ENCODE peak calls at places on chromosomes 4 and X, in four cellular contexts. One of them, this sample, is unnamed.

GRCh38 chrX:13059269-13059668 is 14.8 kb upstream of the FAM9C start:
- DNase-seq in CD8-positive, alpha-beta T cell: no peak
- DNase-seq in activated CD8-positive, alpha-beta T cell treated with anti-CD3 and anti-CD28 coated beads for 36 hours: no peak
- DNase-seq in foreskin fibroblast: no peak
- DNase-seq in this sample: no peak

GRCh38 chr4:85760521-85760920 is 285.6 kb downstream of the ARHGAP24 start:
- DNase-seq in foreskin fibroblast: peak; percentile 54
- DNase-seq in activated CD8-positive, alpha-beta T cell treated with anti-CD3 and anti-CD28 coated beads for 36 hours: no peak
- DNase-seq in CD8-positive, alpha-beta T cell: no peak
- DNase-seq in this sample: no peak

GRCh38 chr4:24642941-24643628 is 58.7 kb upstream of the DHX15 start:
- DNase-seq in activated CD8-positive, alpha-beta T cell treated with anti-CD3 and anti-CD28 coated beads for 36 hours: no peak
- DNase-seq in CD8-positive, alpha-beta T cell: no peak
- DNase-seq in foreskin fibroblast: peak; percentile 87
- DNase-seq in this sample: no peak

GRCh38 chr4:184719407-184719806 is 14.5 kb downstream of the CENPU start:
- DNase-seq in CD8-positive, alpha-beta T cell: no peak
- DNase-seq in activated CD8-positive, alpha-beta T cell treated with anti-CD3 and anti-CD28 coated beads for 36 hours: no peak
- DNase-seq in foreskin fibroblast: no peak
- DNase-seq in this sample: no peak

GRCh38 chr4:104763554-104764210 is 269.0 kb upstream of the CXXC4 start:
- DNase-seq in CD8-positive, alpha-beta T cell: no peak
- DNase-seq in activated CD8-positive, alpha-beta T cell treated with anti-CD3 and anti-CD28 coated beads for 36 hours: no peak
- DNase-seq in foreskin fibroblast: no peak
- DNase-seq in this sample: no peak

GRCh38 chr4:2942532-2943363 is 20.5 kb downstream of the NOP14 start:
- DNase-seq in foreskin fibroblast: no peak
- DNase-seq in CD8-positive, alpha-beta T cell: peak; percentile 61
- DNase-seq in activated CD8-positive, alpha-beta T cell treated with anti-CD3 and anti-CD28 coated beads for 36 hours: peak; percentile 52
- DNase-seq in this sample: no peak

GRCh38 chr4:188107931-188108843 is 1.2 kb downstream of the TRIML2 start:
- DNase-seq in CD8-positive, alpha-beta T cell: no peak
- DNase-seq in activated CD8-positive, alpha-beta T cell treated with anti-CD3 and anti-CD28 coated beads for 36 hours: no peak
- DNase-seq in foreskin fibroblast: peak; percentile 6
- DNase-seq in this sample: no peak

GRCh38 chr4:74793757-74794340 is 474 bp downstream of the BTC start:
- DNase-seq in foreskin fibroblast: peak; percentile 49
- DNase-seq in activated CD8-positive, alpha-beta T cell treated with anti-CD3 and anti-CD28 coated beads for 36 hours: peak; percentile 13
- DNase-seq in CD8-positive, alpha-beta T cell: no peak
- DNase-seq in this sample: peak; percentile 10

GRCh38 chrX:27600686-27601085 is 10.5 kb downstream of the DCAF8L2 start:
- DNase-seq in activated CD8-positive, alpha-beta T cell treated with anti-CD3 and anti-CD28 coated beads for 36 hours: no peak
- DNase-seq in CD8-positive, alpha-beta T cell: no peak
- DNase-seq in foreskin fibroblast: no peak
- DNase-seq in this sample: no peak

GRCh38 chrX:21708116-21708515 is 49.8 kb downstream of the SMPX start:
- DNase-seq in foreskin fibroblast: no peak
- DNase-seq in activated CD8-positive, alpha-beta T cell treated with anti-CD3 and anti-CD28 coated beads for 36 hours: no peak
- DNase-seq in CD8-positive, alpha-beta T cell: no peak
- DNase-seq in this sample: no peak

GRCh38 chr4:59644765-59645164 is 1555.4 kb upstream of the ADGRL3 start:
- DNase-seq in CD8-positive, alpha-beta T cell: no peak
- DNase-seq in activated CD8-positive, alpha-beta T cell treated with anti-CD3 and anti-CD28 coated beads for 36 hours: no peak
- DNase-seq in foreskin fibroblast: no peak
- DNase-seq in this sample: no peak

GRCh38 chr4:119693127-119693526 is 64.5 kb upstream of the PDE5A start:
- DNase-seq in activated CD8-positive, alpha-beta T cell treated with anti-CD3 and anti-CD28 coated beads for 36 hours: no peak
- DNase-seq in foreskin fibroblast: peak; percentile 28
- DNase-seq in CD8-positive, alpha-beta T cell: no peak
- DNase-seq in this sample: no peak

GRCh38 chr4:94695389-94695788 is 62.4 kb upstream of the BMPR1B start:
- DNase-seq in foreskin fibroblast: no peak
- DNase-seq in CD8-positive, alpha-beta T cell: no peak
- DNase-seq in activated CD8-positive, alpha-beta T cell treated with anti-CD3 and anti-CD28 coated beads for 36 hours: peak; percentile 22
- DNase-seq in this sample: no peak

GRCh38 chr4:152771736-152772533 is 7.6 kb downstream of the TIGD4 start:
- DNase-seq in activated CD8-positive, alpha-beta T cell treated with anti-CD3 and anti-CD28 coated beads for 36 hours: no peak
- DNase-seq in CD8-positive, alpha-beta T cell: no peak
- DNase-seq in foreskin fibroblast: no peak
- DNase-seq in this sample: peak; percentile 32

GRCh38 chrX:133265331-133265730 is 47.2 kb upstream of the TFDP3 start:
- DNase-seq in CD8-positive, alpha-beta T cell: no peak
- DNase-seq in foreskin fibroblast: no peak
- DNase-seq in activated CD8-positive, alpha-beta T cell treated with anti-CD3 and anti-CD28 coated beads for 36 hours: peak; percentile 7
- DNase-seq in this sample: no peak

GRCh38 chr4:87310691-87311335 is 11.9 kb downstream of the HSD17B13 start:
- DNase-seq in CD8-positive, alpha-beta T cell: no peak
- DNase-seq in activated CD8-positive, alpha-beta T cell treated with anti-CD3 and anti-CD28 coated beads for 36 hours: no peak
- DNase-seq in foreskin fibroblast: no peak
- DNase-seq in this sample: no peak

GRCh38 chr4:94389595-94390290 is 47.1 kb upstream of the HPGDS start:
- DNase-seq in CD8-positive, alpha-beta T cell: no peak
- DNase-seq in foreskin fibroblast: no peak
- DNase-seq in activated CD8-positive, alpha-beta T cell treated with anti-CD3 and anti-CD28 coated beads for 36 hours: no peak
- DNase-seq in this sample: no peak

GRCh38 chrX:147875866-147876596 is 35.7 kb upstream of the FMR1 start:
- DNase-seq in activated CD8-positive, alpha-beta T cell treated with anti-CD3 and anti-CD28 coated beads for 36 hours: no peak
- DNase-seq in foreskin fibroblast: no peak
- DNase-seq in CD8-positive, alpha-beta T cell: no peak
- DNase-seq in this sample: no peak

GRCh38 chrX:104695593-104695992 is 129.6 kb downstream of the IL1RAPL2 start:
- DNase-seq in activated CD8-positive, alpha-beta T cell treated with anti-CD3 and anti-CD28 coated beads for 36 hours: no peak
- DNase-seq in foreskin fibroblast: no peak
- DNase-seq in CD8-positive, alpha-beta T cell: no peak
- DNase-seq in this sample: no peak

GRCh38 chrX:11437642-11438379 is 144.6 kb downstream of the AMELX start:
- DNase-seq in foreskin fibroblast: peak; percentile 90
- DNase-seq in activated CD8-positive, alpha-beta T cell treated with anti-CD3 and anti-CD28 coated beads for 36 hours: no peak
- DNase-seq in CD8-positive, alpha-beta T cell: no peak
- DNase-seq in this sample: no peak

GRCh38 chr4:156377036-156377700 is 423.5 kb upstream of the CTSO start:
- DNase-seq in CD8-positive, alpha-beta T cell: no peak
- DNase-seq in activated CD8-positive, alpha-beta T cell treated with anti-CD3 and anti-CD28 coated beads for 36 hours: no peak
- DNase-seq in foreskin fibroblast: peak; percentile 68
- DNase-seq in this sample: no peak

GRCh38 chrX:77434949-77435348 is 12.2 kb upstream of the FGF16 start:
- DNase-seq in activated CD8-positive, alpha-beta T cell treated with anti-CD3 and anti-CD28 coated beads for 36 hours: no peak
- DNase-seq in foreskin fibroblast: no peak
- DNase-seq in CD8-positive, alpha-beta T cell: no peak
- DNase-seq in this sample: no peak

GRCh38 chr4:142406917-142407501 is 439.1 kb downstream of the INPP4B start:
- DNase-seq in CD8-positive, alpha-beta T cell: no peak
- DNase-seq in activated CD8-positive, alpha-beta T cell treated with anti-CD3 and anti-CD28 coated beads for 36 hours: peak; percentile 61
- DNase-seq in foreskin fibroblast: no peak
- DNase-seq in this sample: no peak

GRCh38 chr4:91127891-91128290 is 1000.7 kb downstream of the CCSER1 start:
- DNase-seq in CD8-positive, alpha-beta T cell: no peak
- DNase-seq in foreskin fibroblast: no peak
- DNase-seq in activated CD8-positive, alpha-beta T cell treated with anti-CD3 and anti-CD28 coated beads for 36 hours: no peak
- DNase-seq in this sample: no peak

GRCh38 chr4:180153587-180153986 is 2089.6 kb upstream of the TENM3 start:
- DNase-seq in CD8-positive, alpha-beta T cell: no peak
- DNase-seq in foreskin fibroblast: no peak
- DNase-seq in activated CD8-positive, alpha-beta T cell treated with anti-CD3 and anti-CD28 coated beads for 36 hours: no peak
- DNase-seq in this sample: no peak

GRCh38 chr4:20265726-20266125 is 14.0 kb downstream of the SLIT2 start:
- DNase-seq in foreskin fibroblast: no peak
- DNase-seq in activated CD8-positive, alpha-beta T cell treated with anti-CD3 and anti-CD28 coated beads for 36 hours: no peak
- DNase-seq in CD8-positive, alpha-beta T cell: no peak
- DNase-seq in this sample: no peak

GRCh38 chrX:10884246-10884645 is 226.9 kb upstream of the HCCS start:
- DNase-seq in foreskin fibroblast: peak; percentile 58
- DNase-seq in CD8-positive, alpha-beta T cell: no peak
- DNase-seq in activated CD8-positive, alpha-beta T cell treated with anti-CD3 and anti-CD28 coated beads for 36 hours: no peak
- DNase-seq in this sample: no peak

GRCh38 chr4:33060873-33061542 is 2340.8 kb downstream of the PCDH7 start:
- DNase-seq in CD8-positive, alpha-beta T cell: no peak
- DNase-seq in activated CD8-positive, alpha-beta T cell treated with anti-CD3 and anti-CD28 coated beads for 36 hours: peak; percentile 10
- DNase-seq in foreskin fibroblast: peak; percentile 76
- DNase-seq in this sample: no peak

GRCh38 chr4:140943486-140943885 is 187.3 kb upstream of the TBC1D9 start:
- DNase-seq in foreskin fibroblast: peak; percentile 56
- DNase-seq in activated CD8-positive, alpha-beta T cell treated with anti-CD3 and anti-CD28 coated beads for 36 hours: no peak
- DNase-seq in CD8-positive, alpha-beta T cell: no peak
- DNase-seq in this sample: no peak

GRCh38 chr4:117085185-117085701 is at the start of gene TRAM1L1:
- DNase-seq in foreskin fibroblast: peak; percentile 81
- DNase-seq in CD8-positive, alpha-beta T cell: no peak
- DNase-seq in activated CD8-positive, alpha-beta T cell treated with anti-CD3 and anti-CD28 coated beads for 36 hours: peak; percentile 11
- DNase-seq in this sample: peak; percentile 32

GRCh38 chr4:8227771-8228318 is 28.8 kb downstream of the SH3TC1 start:
- DNase-seq in foreskin fibroblast: no peak
- DNase-seq in CD8-positive, alpha-beta T cell: no peak
- DNase-seq in activated CD8-positive, alpha-beta T cell treated with anti-CD3 and anti-CD28 coated beads for 36 hours: no peak
- DNase-seq in this sample: no peak

GRCh38 chr4:26284536-26284935 is 36.3 kb upstream of the RBPJ start:
- DNase-seq in activated CD8-positive, alpha-beta T cell treated with anti-CD3 and anti-CD28 coated beads for 36 hours: no peak
- DNase-seq in foreskin fibroblast: no peak
- DNase-seq in CD8-positive, alpha-beta T cell: no peak
- DNase-seq in this sample: no peak

GRCh38 chr4:16269742-16270522 is 43.7 kb upstream of the TAPT1 start:
- DNase-seq in CD8-positive, alpha-beta T cell: no peak
- DNase-seq in activated CD8-positive, alpha-beta T cell treated with anti-CD3 and anti-CD28 coated beads for 36 hours: no peak
- DNase-seq in foreskin fibroblast: peak; percentile 79
- DNase-seq in this sample: no peak

GRCh38 chrX:23822397-23822796 is 39.4 kb downstream of the SAT1 start:
- DNase-seq in foreskin fibroblast: peak; percentile 48
- DNase-seq in CD8-positive, alpha-beta T cell: no peak
- DNase-seq in activated CD8-positive, alpha-beta T cell treated with anti-CD3 and anti-CD28 coated beads for 36 hours: no peak
- DNase-seq in this sample: no peak

GRCh38 chr4:90027565-90027964 is 99.6 kb upstream of the CCSER1 start:
- DNase-seq in CD8-positive, alpha-beta T cell: no peak
- DNase-seq in foreskin fibroblast: no peak
- DNase-seq in activated CD8-positive, alpha-beta T cell treated with anti-CD3 and anti-CD28 coated beads for 36 hours: no peak
- DNase-seq in this sample: peak; percentile 16

GRCh38 chr4:138204507-138204906 is 37.6 kb downstream of the SLC7A11 start:
- DNase-seq in CD8-positive, alpha-beta T cell: no peak
- DNase-seq in foreskin fibroblast: no peak
- DNase-seq in activated CD8-positive, alpha-beta T cell treated with anti-CD3 and anti-CD28 coated beads for 36 hours: no peak
- DNase-seq in this sample: no peak

GRCh38 chr4:98341309-98341708 is 80.1 kb downstream of the RAP1GDS1 start:
- DNase-seq in activated CD8-positive, alpha-beta T cell treated with anti-CD3 and anti-CD28 coated beads for 36 hours: no peak
- DNase-seq in CD8-positive, alpha-beta T cell: no peak
- DNase-seq in foreskin fibroblast: peak; percentile 60
- DNase-seq in this sample: no peak

DNA sequence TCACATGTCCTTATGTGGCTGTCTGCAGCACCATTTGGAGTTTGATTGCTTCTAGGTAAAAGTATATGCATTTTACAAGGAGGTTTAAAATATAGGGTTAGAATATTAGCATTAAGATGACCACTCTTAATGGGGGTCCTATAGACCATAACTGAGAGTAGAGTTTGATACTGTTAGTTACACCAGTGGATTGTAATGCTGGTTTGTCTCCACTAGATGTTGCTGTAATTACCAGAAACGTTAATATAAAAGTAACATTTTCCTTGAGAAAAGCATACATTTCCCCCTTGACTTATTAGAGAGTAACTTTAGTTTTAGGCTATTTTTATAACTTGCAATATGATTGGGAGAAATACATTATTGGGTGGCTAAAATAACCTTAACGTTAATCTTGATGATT is 93.0 kb downstream of the ZXDA start:
- DNase-seq in activated CD8-positive, alpha-beta T cell treated with anti-CD3 and anti-CD28 coated beads for 36 hours: no peak
- DNase-seq in foreskin fibroblast: peak; percentile 1
- DNase-seq in CD8-positive, alpha-beta T cell: no peak
- DNase-seq in this sample: no peak
- TF ChIP-seq CTCF in activated CD8-positive, alpha-beta T cell treated with anti-CD3 and anti-CD28 coated beads for 36 hours: peak; percentile 33
- TF ChIP-seq CTCF in foreskin fibroblast: peak; percentile 26
- TF ChIP-seq CTCF in CD8-positive, alpha-beta T cell: no peak
- TF ChIP-seq CTCF in this sample: peak; percentile 22

GRCh38 chrX:120090208-120090607 is 12.7 kb upstream of the RHOXF2B start:
- DNase-seq in CD8-positive, alpha-beta T cell: no peak
- DNase-seq in foreskin fibroblast: peak; percentile 1
- DNase-seq in activated CD8-positive, alpha-beta T cell treated with anti-CD3 and anti-CD28 coated beads for 36 hours: no peak
- DNase-seq in this sample: no peak
- TF ChIP-seq CTCF in CD8-positive, alpha-beta T cell: no peak
- TF ChIP-seq CTCF in foreskin fibroblast: no peak
- TF ChIP-seq CTCF in activated CD8-positive, alpha-beta T cell treated with anti-CD3 and anti-CD28 coated beads for 36 hours: no peak
- TF ChIP-seq CTCF in this sample: peak; percentile 6

GRCh38 chr4:187027231-187027760 is 303.6 kb upstream of the FAT1 start:
- DNase-seq in foreskin fibroblast: peak; percentile 2
- DNase-seq in CD8-positive, alpha-beta T cell: no peak
- DNase-seq in activated CD8-positive, alpha-beta T cell treated with anti-CD3 and anti-CD28 coated beads for 36 hours: no peak
- DNase-seq in this sample: no peak
- TF ChIP-seq CTCF in foreskin fibroblast: no peak
- TF ChIP-seq CTCF in CD8-positive, alpha-beta T cell: no peak
- TF ChIP-seq CTCF in activated CD8-positive, alpha-beta T cell treated with anti-CD3 and anti-CD28 coated beads for 36 hours: no peak
- TF ChIP-seq CTCF in this sample: no peak

DNA sequence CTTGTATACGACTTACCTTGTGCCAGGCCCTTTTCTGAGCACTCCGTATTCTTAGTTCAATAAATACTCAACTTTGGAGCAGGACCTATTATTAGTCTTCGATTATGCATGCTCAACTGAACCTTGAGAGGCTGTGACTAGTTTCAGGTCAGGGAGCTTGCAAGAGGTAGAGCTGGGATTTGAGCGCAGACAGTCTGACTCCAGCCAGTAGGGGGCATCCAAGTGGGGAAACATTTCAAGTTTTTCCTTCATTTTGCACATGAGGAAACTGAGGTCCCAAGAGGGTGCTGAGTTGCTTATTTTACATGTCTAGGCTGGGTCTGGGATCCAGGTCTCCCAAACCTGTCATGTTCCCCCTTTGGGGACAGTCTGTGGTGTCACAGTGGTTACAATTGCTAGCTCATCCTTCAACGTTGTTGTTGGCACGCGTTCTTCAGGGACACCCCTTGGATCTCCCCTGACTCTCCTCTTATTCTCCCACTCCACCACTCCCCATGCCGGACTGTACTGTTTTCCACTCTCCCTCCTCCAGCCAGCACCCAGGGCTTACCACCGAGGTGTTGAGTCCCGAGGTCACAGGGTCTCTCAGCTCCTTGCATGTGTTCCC is 6.7 kb upstream of the PRICKLE3 start:
- DNase-seq in activated CD8-positive, alpha-beta T cell treated with anti-CD3 and anti-CD28 coated beads for 36 hours: peak; percentile 57
- DNase-seq in CD8-positive, alpha-beta T cell: no peak
- DNase-seq in foreskin fibroblast: peak; percentile 44
- DNase-seq in this sample: no peak
- TF ChIP-seq CTCF in activated CD8-positive, alpha-beta T cell treated with anti-CD3 and anti-CD28 coated beads for 36 hours: peak; percentile 50
- TF ChIP-seq CTCF in CD8-positive, alpha-beta T cell: peak; percentile 49
- TF ChIP-seq CTCF in foreskin fibroblast: peak; percentile 49
- TF ChIP-seq CTCF in this sample: peak; percentile 51

This sample was measured in GM10248.